ENCODE peak calls at places on chromosome 7, in five cellular contexts. B, H, R, L and Q are unnamed samples.

GRCh38 chr7:36191292-36191920 is 38.4 kb downstream of the EEPD1 start:
- DNase-seq in B (no peak), H (no peak), R (no peak), L (no peak), Q (no peak)

GRCh38 chr7:155198901-155199845 is 98.5 kb upstream of the INSIG1 start:
- DNase-seq in B (no peak), H (no peak), R (no peak), L (no peak), Q (no peak)

GRCh38 chr7:116777613-116778380 is 84.6 kb upstream of the CAPZA2 start:
- DNase-seq in B (no peak), H (no peak), R (no peak), L (no peak), Q (no peak)

GRCh38 chr7:142440219-142441073 is 182.6 kb upstream of the PRSS58 start:
- DNase-seq in B (no peak), H (no peak), R (no peak), L (no peak), Q (no peak)

GRCh38 chr7:2982831-2983230 is 60.8 kb downstream of the CARD11 start:
- DNase-seq in B (peak), H (no peak), R (peak), L (no peak), Q (no peak)

GRCh38 chr7:78149787-78150186 is 351.2 kb downstream of the PHTF2 start:
- DNase-seq in B (no peak), H (no peak), R (no peak), L (no peak), Q (peak)

GRCh38 chr7:97307521-97308108 is 190.1 kb downstream of the SDHAF3 start:
- DNase-seq in B (no peak), H (no peak), R (no peak), L (no peak), Q (no peak)

GRCh38 chr7:26390016-26390415 is 98.4 kb downstream of the SNX10 start:
- DNase-seq in B (no peak), H (no peak), R (no peak), L (no peak), Q (no peak)

GRCh38 chr7:75881436-75882095 is 2.7 kb downstream of the RHBDD2 start:
- DNase-seq in B (no peak), H (no peak), R (no peak), L (no peak), Q (no peak)

GRCh38 chr7:149027560-149028345 is 552 bp downstream of the PDIA4 start:
- DNase-seq in B (no peak), H (peak), R (no peak), L (no peak), Q (no peak)

GRCh38 chr7:155153676-155154075 is 83.6 kb downstream of the HTR5A start:
- DNase-seq in B (no peak), H (no peak), R (no peak), L (no peak), Q (no peak)

GRCh38 chr7:38276096-38276857 is 2.8 kb upstream of the TARP start:
- DNase-seq in B (no peak), H (no peak), R (no peak), L (peak), Q (no peak)

GRCh38 chr7:11642841-11643240 is 189.2 kb downstream of the THSD7A start:
- DNase-seq in B (no peak), H (no peak), R (no peak), L (no peak), Q (no peak)

GRCh38 chr7:1845536-1846311 is 175.6 kb downstream of the ELFN1 start:
- DNase-seq in B (no peak), H (no peak), R (no peak), L (no peak), Q (no peak)

GRCh38 chr7:33050425-33051318 is 11.9 kb downstream of the NT5C3A start:
- DNase-seq in B (peak), H (no peak), R (no peak), L (peak), Q (no peak)

GRCh38 chr7:22723171-22723601 is 3.8 kb upstream of the IL6 start:
- DNase-seq in B (no peak), H (peak), R (no peak), L (peak), Q (no peak)

GRCh38 chr7:76054129-76055120 is 6.5 kb downstream of the MDH2 start:
- DNase-seq in B (no peak), H (peak), R (no peak), L (peak), Q (no peak)

GRCh38 chr7:139827042-139827441 is 2.0 kb upstream of the TBXAS1 start:
- DNase-seq in B (no peak), H (no peak), R (no peak), L (no peak), Q (no peak)

GRCh38 chr7:157445246-157445955 is 108.6 kb downstream of the DNAJB6 start:
- DNase-seq in B (no peak), H (no peak), R (no peak), L (no peak), Q (no peak)

GRCh38 chr7:28483112-28483511 is 70.8 kb downstream of the CREB5 start:
- DNase-seq in B (no peak), H (no peak), R (no peak), L (no peak), Q (no peak)

GRCh38 chr7:11858668-11859302 is 26.8 kb upstream of the THSD7A start:
- DNase-seq in B (no peak), H (no peak), R (no peak), L (no peak), Q (no peak)

GRCh38 chr7:128266529-128266890 is 25.4 kb downstream of the LEP start:
- DNase-seq in B (no peak), H (no peak), R (no peak), L (no peak), Q (no peak)

GRCh38 chr7:2198206-2198605 is 34.5 kb downstream of the MAD1L1 start:
- DNase-seq in B (no peak), H (no peak), R (no peak), L (no peak), Q (no peak)

GRCh38 chr7:25596443-25596842 is 368.2 kb upstream of the NPVF start:
- DNase-seq in B (no peak), H (no peak), R (no peak), L (no peak), Q (no peak)

GRCh38 chr7:28174901-28175661 is 5.5 kb downstream of the JAZF1 start:
- DNase-seq in B (no peak), H (no peak), R (no peak), L (no peak), Q (no peak)

GRCh38 chr7:69800495-69800894 is 202.2 kb downstream of the AUTS2 start:
- DNase-seq in B (no peak), H (no peak), R (no peak), L (no peak), Q (no peak)

GRCh38 chr7:51649-52048 is 140.7 kb upstream of the FAM20C start:
- DNase-seq in B (no peak), H (no peak), R (no peak), L (no peak), Q (no peak)

GRCh38 chr7:106757846-106758245 is 96.9 kb upstream of the CCDC71L start:
- DNase-seq in B (no peak), H (no peak), R (no peak), L (peak), Q (peak)

GRCh38 chr7:117572826-117573620 is 93.2 kb downstream of the CFTR start:
- DNase-seq in B (no peak), H (no peak), R (no peak), L (no peak), Q (no peak)

GRCh38 chr7:83640240-83640639 is 8.7 kb downstream of the SEMA3E start:
- DNase-seq in B (no peak), H (no peak), R (no peak), L (no peak), Q (no peak)

GRCh38 chr7:73879977-73880681 is 19.2 kb downstream of the TMEM270 start:
- DNase-seq in B (no peak), H (no peak), R (no peak), L (no peak), Q (peak)